ENCODE peak calls at places on chromosomes 7 and 10, in ten cellular contexts. One of them, this sample, is unnamed.
A peak's percentile ranks its signal among the peaks of the same experiment; 100 is the strongest.

GRCh38 chr10:21349912-21350286 is 175.6 kb downstream of the SKIDA1 start:
- DNase-seq in nephron progenitor cell: no peak
- DNase-seq in ureter: no peak
- DNase-seq in cardiac muscle cell: no peak
- DNase-seq in NCI-H510A treated with DMSO at 0.1 percent for 48 hours: no peak
- DNase-seq in fibroblast of lung: no peak
- DNase-seq in prostate gland: no peak
- DNase-seq in C1 segment of cervical spinal cord: no peak
- DNase-seq in iris pigment epithelial cell: no peak
- DNase-seq in CD8-positive, alpha-beta memory T cell: no peak
- DNase-seq in this sample: no peak

GRCh38 chr10:43093423-43094090 is 16.7 kb downstream of the RET start:
- DNase-seq in nephron progenitor cell: peak; percentile 34
- DNase-seq in ureter: no peak
- DNase-seq in cardiac muscle cell: peak; percentile 55
- DNase-seq in NCI-H510A treated with DMSO at 0.1 percent for 48 hours: no peak
- DNase-seq in fibroblast of lung: no peak
- DNase-seq in prostate gland: peak; percentile 25
- DNase-seq in C1 segment of cervical spinal cord: no peak
- DNase-seq in iris pigment epithelial cell: no peak
- DNase-seq in CD8-positive, alpha-beta memory T cell: no peak
- DNase-seq in this sample: no peak

GRCh38 chr7:47579458-47579857 is 2.5 kb downstream of the TNS3 start:
- DNase-seq in nephron progenitor cell: no peak
- DNase-seq in ureter: no peak
- DNase-seq in cardiac muscle cell: no peak
- DNase-seq in NCI-H510A treated with DMSO at 0.1 percent for 48 hours: no peak
- DNase-seq in fibroblast of lung: no peak
- DNase-seq in prostate gland: no peak
- DNase-seq in C1 segment of cervical spinal cord: no peak
- DNase-seq in iris pigment epithelial cell: no peak
- DNase-seq in CD8-positive, alpha-beta memory T cell: no peak
- DNase-seq in this sample: no peak

GRCh38 chr7:37193087-37193774 is 255.4 kb downstream of the ELMO1 start:
- DNase-seq in nephron progenitor cell: no peak
- DNase-seq in ureter: no peak
- DNase-seq in cardiac muscle cell: peak; percentile 42
- DNase-seq in NCI-H510A treated with DMSO at 0.1 percent for 48 hours: no peak
- DNase-seq in fibroblast of lung: no peak
- DNase-seq in prostate gland: no peak
- DNase-seq in C1 segment of cervical spinal cord: no peak
- DNase-seq in iris pigment epithelial cell: no peak
- DNase-seq in CD8-positive, alpha-beta memory T cell: no peak
- DNase-seq in this sample: no peak

GRCh38 chr7:157309990-157310668 is 26.7 kb upstream of the DNAJB6 start:
- DNase-seq in nephron progenitor cell: no peak
- DNase-seq in ureter: no peak
- DNase-seq in cardiac muscle cell: no peak
- DNase-seq in NCI-H510A treated with DMSO at 0.1 percent for 48 hours: no peak
- DNase-seq in fibroblast of lung: peak; percentile 98
- DNase-seq in prostate gland: no peak
- DNase-seq in C1 segment of cervical spinal cord: peak; percentile 26
- DNase-seq in iris pigment epithelial cell: peak; percentile 95
- DNase-seq in CD8-positive, alpha-beta memory T cell: no peak
- DNase-seq in this sample: no peak

GRCh38 chr10:88386204-88386877 is 196.8 kb downstream of the RNLS start:
- DNase-seq in nephron progenitor cell: no peak
- DNase-seq in ureter: no peak
- DNase-seq in cardiac muscle cell: no peak
- DNase-seq in NCI-H510A treated with DMSO at 0.1 percent for 48 hours: no peak
- DNase-seq in fibroblast of lung: no peak
- DNase-seq in prostate gland: no peak
- DNase-seq in C1 segment of cervical spinal cord: no peak
- DNase-seq in iris pigment epithelial cell: peak; percentile 65
- DNase-seq in CD8-positive, alpha-beta memory T cell: no peak
- DNase-seq in this sample: peak; percentile 63

GRCh38 chr10:97422921-97423420 is 3.0 kb upstream of the PGAM1 start:
- DNase-seq in nephron progenitor cell: no peak
- DNase-seq in ureter: no peak
- DNase-seq in cardiac muscle cell: no peak
- DNase-seq in NCI-H510A treated with DMSO at 0.1 percent for 48 hours: no peak
- DNase-seq in fibroblast of lung: peak; percentile 84
- DNase-seq in prostate gland: no peak
- DNase-seq in C1 segment of cervical spinal cord: no peak
- DNase-seq in iris pigment epithelial cell: peak; percentile 96
- DNase-seq in CD8-positive, alpha-beta memory T cell: no peak
- DNase-seq in this sample: no peak

GRCh38 chr10:80163741-80164341 is 31.3 kb downstream of the PLAC9 start:
- DNase-seq in nephron progenitor cell: no peak
- DNase-seq in ureter: no peak
- DNase-seq in cardiac muscle cell: no peak
- DNase-seq in NCI-H510A treated with DMSO at 0.1 percent for 48 hours: no peak
- DNase-seq in fibroblast of lung: peak; percentile 83
- DNase-seq in prostate gland: no peak
- DNase-seq in C1 segment of cervical spinal cord: no peak
- DNase-seq in iris pigment epithelial cell: peak; percentile 60
- DNase-seq in CD8-positive, alpha-beta memory T cell: no peak
- DNase-seq in this sample: peak; percentile 84

GRCh38 chr10:12720217-12720981 is 281.1 kb downstream of the CCDC3 start:
- DNase-seq in nephron progenitor cell: no peak
- DNase-seq in ureter: peak; percentile 89
- DNase-seq in cardiac muscle cell: no peak
- DNase-seq in NCI-H510A treated with DMSO at 0.1 percent for 48 hours: peak; percentile 74
- DNase-seq in fibroblast of lung: peak; percentile 99
- DNase-seq in prostate gland: peak; percentile 97
- DNase-seq in C1 segment of cervical spinal cord: no peak
- DNase-seq in iris pigment epithelial cell: peak; percentile 96
- DNase-seq in CD8-positive, alpha-beta memory T cell: no peak
- DNase-seq in this sample: no peak

GRCh38 chr10:81081887-81082620 is 544.4 kb downstream of the SH2D4B start:
- DNase-seq in nephron progenitor cell: no peak
- DNase-seq in ureter: no peak
- DNase-seq in cardiac muscle cell: no peak
- DNase-seq in NCI-H510A treated with DMSO at 0.1 percent for 48 hours: no peak
- DNase-seq in fibroblast of lung: no peak
- DNase-seq in prostate gland: no peak
- DNase-seq in C1 segment of cervical spinal cord: no peak
- DNase-seq in iris pigment epithelial cell: no peak
- DNase-seq in CD8-positive, alpha-beta memory T cell: no peak
- DNase-seq in this sample: no peak

GRCh38 chr7:41732279-41733062 is 29.6 kb upstream of the INHBA start:
- DNase-seq in nephron progenitor cell: no peak
- DNase-seq in ureter: no peak
- DNase-seq in cardiac muscle cell: no peak
- DNase-seq in NCI-H510A treated with DMSO at 0.1 percent for 48 hours: peak; percentile 12
- DNase-seq in fibroblast of lung: no peak
- DNase-seq in prostate gland: no peak
- DNase-seq in C1 segment of cervical spinal cord: no peak
- DNase-seq in iris pigment epithelial cell: peak; percentile 6
- DNase-seq in CD8-positive, alpha-beta memory T cell: no peak
- DNase-seq in this sample: no peak

GRCh38 chr7:125119559-125120115 is 190.0 kb upstream of the POT1 start:
- DNase-seq in nephron progenitor cell: no peak
- DNase-seq in ureter: no peak
- DNase-seq in cardiac muscle cell: peak; percentile 1
- DNase-seq in NCI-H510A treated with DMSO at 0.1 percent for 48 hours: no peak
- DNase-seq in fibroblast of lung: no peak
- DNase-seq in prostate gland: no peak
- DNase-seq in C1 segment of cervical spinal cord: no peak
- DNase-seq in iris pigment epithelial cell: no peak
- DNase-seq in CD8-positive, alpha-beta memory T cell: no peak
- DNase-seq in this sample: no peak

GRCh38 chr10:132849546-132850031 is 63.6 kb upstream of the NKX6-2 start:
- DNase-seq in nephron progenitor cell: no peak
- DNase-seq in ureter: peak; percentile 29
- DNase-seq in cardiac muscle cell: no peak
- DNase-seq in NCI-H510A treated with DMSO at 0.1 percent for 48 hours: no peak
- DNase-seq in fibroblast of lung: no peak
- DNase-seq in prostate gland: no peak
- DNase-seq in C1 segment of cervical spinal cord: no peak
- DNase-seq in iris pigment epithelial cell: no peak
- DNase-seq in CD8-positive, alpha-beta memory T cell: no peak
- DNase-seq in this sample: no peak

GRCh38 chr10:92142949-92143348 is 147.9 kb downstream of the CPEB3 start:
- DNase-seq in nephron progenitor cell: no peak
- DNase-seq in ureter: no peak
- DNase-seq in cardiac muscle cell: no peak
- DNase-seq in NCI-H510A treated with DMSO at 0.1 percent for 48 hours: no peak
- DNase-seq in fibroblast of lung: no peak
- DNase-seq in prostate gland: no peak
- DNase-seq in C1 segment of cervical spinal cord: no peak
- DNase-seq in iris pigment epithelial cell: no peak
- DNase-seq in CD8-positive, alpha-beta memory T cell: no peak
- DNase-seq in this sample: no peak

GRCh38 chr10:68154211-68154497 is 44.9 kb downstream of the MYPN start:
- DNase-seq in nephron progenitor cell: peak; percentile 7
- DNase-seq in ureter: no peak
- DNase-seq in cardiac muscle cell: peak; percentile 31
- DNase-seq in NCI-H510A treated with DMSO at 0.1 percent for 48 hours: no peak
- DNase-seq in fibroblast of lung: peak; percentile 78
- DNase-seq in prostate gland: no peak
- DNase-seq in C1 segment of cervical spinal cord: no peak
- DNase-seq in iris pigment epithelial cell: peak; percentile 70
- DNase-seq in CD8-positive, alpha-beta memory T cell: no peak
- DNase-seq in this sample: no peak

GRCh38 chr10:103915794-103916193 is 2.2 kb downstream of the STN1 start:
- DNase-seq in nephron progenitor cell: no peak
- DNase-seq in ureter: no peak
- DNase-seq in cardiac muscle cell: no peak
- DNase-seq in NCI-H510A treated with DMSO at 0.1 percent for 48 hours: no peak
- DNase-seq in fibroblast of lung: peak; percentile 29
- DNase-seq in prostate gland: no peak
- DNase-seq in C1 segment of cervical spinal cord: no peak
- DNase-seq in iris pigment epithelial cell: peak; percentile 38
- DNase-seq in CD8-positive, alpha-beta memory T cell: no peak
- DNase-seq in this sample: no peak

GRCh38 chr7:108335264-108335918 is 120.8 kb downstream of the NRCAM start:
- DNase-seq in nephron progenitor cell: peak; percentile 12
- DNase-seq in ureter: no peak
- DNase-seq in cardiac muscle cell: peak; percentile 42
- DNase-seq in NCI-H510A treated with DMSO at 0.1 percent for 48 hours: peak; percentile 59
- DNase-seq in fibroblast of lung: peak; percentile 45
- DNase-seq in prostate gland: no peak
- DNase-seq in C1 segment of cervical spinal cord: no peak
- DNase-seq in iris pigment epithelial cell: peak; percentile 23
- DNase-seq in CD8-positive, alpha-beta memory T cell: no peak
- DNase-seq in this sample: peak; percentile 49

GRCh38 chr10:93476756-93477155 is 5.4 kb downstream of the MYOF start:
- DNase-seq in nephron progenitor cell: no peak
- DNase-seq in ureter: no peak
- DNase-seq in cardiac muscle cell: no peak
- DNase-seq in NCI-H510A treated with DMSO at 0.1 percent for 48 hours: no peak
- DNase-seq in fibroblast of lung: no peak
- DNase-seq in prostate gland: no peak
- DNase-seq in C1 segment of cervical spinal cord: no peak
- DNase-seq in iris pigment epithelial cell: no peak
- DNase-seq in CD8-positive, alpha-beta memory T cell: no peak
- DNase-seq in this sample: no peak

GRCh38 chr7:67512481-67512880 is 515.8 kb downstream of the TYW1 start:
- DNase-seq in nephron progenitor cell: no peak
- DNase-seq in ureter: no peak
- DNase-seq in cardiac muscle cell: no peak
- DNase-seq in NCI-H510A treated with DMSO at 0.1 percent for 48 hours: no peak
- DNase-seq in fibroblast of lung: no peak
- DNase-seq in prostate gland: no peak
- DNase-seq in C1 segment of cervical spinal cord: no peak
- DNase-seq in iris pigment epithelial cell: no peak
- DNase-seq in CD8-positive, alpha-beta memory T cell: no peak
- DNase-seq in this sample: no peak

GRCh38 chr10:6918305-6918704 is 338.2 kb upstream of the PRKCQ start:
- DNase-seq in nephron progenitor cell: peak; percentile 53
- DNase-seq in ureter: peak; percentile 49
- DNase-seq in cardiac muscle cell: no peak
- DNase-seq in NCI-H510A treated with DMSO at 0.1 percent for 48 hours: no peak
- DNase-seq in fibroblast of lung: no peak
- DNase-seq in prostate gland: no peak
- DNase-seq in C1 segment of cervical spinal cord: peak; percentile 35
- DNase-seq in iris pigment epithelial cell: peak; percentile 6
- DNase-seq in CD8-positive, alpha-beta memory T cell: peak; percentile 58
- DNase-seq in this sample: peak; percentile 10

GRCh38 chr10:63210611-63211196 is 77.6 kb downstream of the NRBF2 start:
- DNase-seq in nephron progenitor cell: no peak
- DNase-seq in ureter: no peak
- DNase-seq in cardiac muscle cell: no peak
- DNase-seq in NCI-H510A treated with DMSO at 0.1 percent for 48 hours: no peak
- DNase-seq in fibroblast of lung: no peak
- DNase-seq in prostate gland: no peak
- DNase-seq in C1 segment of cervical spinal cord: no peak
- DNase-seq in iris pigment epithelial cell: no peak
- DNase-seq in CD8-positive, alpha-beta memory T cell: no peak
- DNase-seq in this sample: no peak